ENCODE peak calls at places on chromosomes 1 and 21, in eight cellular contexts. One of them, this sample, is unnamed.

GRCh38 chr1:51313268-51313852 is 17.0 kb downstream of the TTC39A start:
- DNase-seq in brain microvascular endothelial cell: no peak
- DNase-seq in LHCN-M2: peak
- DNase-seq in posterior cingulate gyrus: no peak
- DNase-seq in iris pigment epithelial cell: no peak
- DNase-seq in glutamatergic neuron: peak
- DNase-seq in nephron progenitor cell: peak
- DNase-seq in endodermal cell: peak
- DNase-seq in this sample: peak

GRCh38 chr1:115595279-115596079 is 46.3 kb upstream of the VANGL1 start:
- DNase-seq in brain microvascular endothelial cell: peak
- DNase-seq in LHCN-M2: peak
- DNase-seq in iris pigment epithelial cell: peak
- DNase-seq in posterior cingulate gyrus: peak
- DNase-seq in nephron progenitor cell: peak
- DNase-seq in glutamatergic neuron: peak
- DNase-seq in endodermal cell: peak
- DNase-seq in this sample: peak

GRCh38 chr1:155479205-155479604 is 83.4 kb downstream of the ASH1L start:
- DNase-seq in brain microvascular endothelial cell: peak
- DNase-seq in glutamatergic neuron: no peak
- DNase-seq in iris pigment epithelial cell: peak
- DNase-seq in nephron progenitor cell: no peak
- DNase-seq in LHCN-M2: peak
- DNase-seq in endodermal cell: no peak
- DNase-seq in posterior cingulate gyrus: no peak
- DNase-seq in this sample: no peak

GRCh38 chr21:43877936-43878575 is 13.0 kb downstream of the AGPAT3 start:
- DNase-seq in LHCN-M2: no peak
- DNase-seq in nephron progenitor cell: no peak
- DNase-seq in glutamatergic neuron: no peak
- DNase-seq in iris pigment epithelial cell: no peak
- DNase-seq in posterior cingulate gyrus: no peak
- DNase-seq in endodermal cell: no peak
- DNase-seq in brain microvascular endothelial cell: no peak
- DNase-seq in this sample: no peak

GRCh38 chr1:65108025-65108692 is 39.8 kb upstream of the AK4 start:
- DNase-seq in posterior cingulate gyrus: no peak
- DNase-seq in brain microvascular endothelial cell: no peak
- DNase-seq in endodermal cell: no peak
- DNase-seq in nephron progenitor cell: no peak
- DNase-seq in glutamatergic neuron: no peak
- DNase-seq in LHCN-M2: no peak
- DNase-seq in iris pigment epithelial cell: no peak
- DNase-seq in this sample: no peak

GRCh38 chr1:221204055-221204833 is 325.0 kb downstream of the HLX start:
- DNase-seq in iris pigment epithelial cell: no peak
- DNase-seq in posterior cingulate gyrus: no peak
- DNase-seq in glutamatergic neuron: no peak
- DNase-seq in nephron progenitor cell: no peak
- DNase-seq in brain microvascular endothelial cell: no peak
- DNase-seq in LHCN-M2: no peak
- DNase-seq in endodermal cell: no peak
- DNase-seq in this sample: no peak

GRCh38 chr1:2046953-2047748 is 3.1 kb upstream of the PRKCZ start:
- DNase-seq in posterior cingulate gyrus: no peak
- DNase-seq in nephron progenitor cell: no peak
- DNase-seq in brain microvascular endothelial cell: no peak
- DNase-seq in glutamatergic neuron: no peak
- DNase-seq in endodermal cell: peak
- DNase-seq in LHCN-M2: no peak
- DNase-seq in iris pigment epithelial cell: no peak
- DNase-seq in this sample: peak

GRCh38 chr1:89993541-89993940 is 1.4 kb upstream of the ZNF326 start:
- DNase-seq in nephron progenitor cell: no peak
- DNase-seq in posterior cingulate gyrus: peak
- DNase-seq in endodermal cell: no peak
- DNase-seq in LHCN-M2: no peak
- DNase-seq in iris pigment epithelial cell: no peak
- DNase-seq in brain microvascular endothelial cell: no peak
- DNase-seq in glutamatergic neuron: no peak
- DNase-seq in this sample: no peak

GRCh38 chr1:216929870-216930582 is 206.8 kb upstream of the ESRRG start:
- DNase-seq in posterior cingulate gyrus: no peak
- DNase-seq in glutamatergic neuron: no peak
- DNase-seq in brain microvascular endothelial cell: peak
- DNase-seq in LHCN-M2: peak
- DNase-seq in iris pigment epithelial cell: peak
- DNase-seq in endodermal cell: no peak
- DNase-seq in nephron progenitor cell: no peak
- DNase-seq in this sample: no peak

GRCh38 chr1:218201004-218201403 is 84.1 kb upstream of the RRP15 start:
- DNase-seq in glutamatergic neuron: no peak
- DNase-seq in endodermal cell: no peak
- DNase-seq in LHCN-M2: no peak
- DNase-seq in posterior cingulate gyrus: no peak
- DNase-seq in brain microvascular endothelial cell: no peak
- DNase-seq in iris pigment epithelial cell: peak
- DNase-seq in nephron progenitor cell: no peak
- DNase-seq in this sample: no peak

GRCh38 chr1:181655756-181656155 is 172.4 kb downstream of the CACNA1E start:
- DNase-seq in nephron progenitor cell: no peak
- DNase-seq in brain microvascular endothelial cell: no peak
- DNase-seq in posterior cingulate gyrus: no peak
- DNase-seq in glutamatergic neuron: no peak
- DNase-seq in iris pigment epithelial cell: peak
- DNase-seq in endodermal cell: no peak
- DNase-seq in LHCN-M2: peak
- DNase-seq in this sample: no peak

GRCh38 chr1:15974855-15975254 is 1.0 kb downstream of the ZBTB17 start:
- DNase-seq in posterior cingulate gyrus: no peak
- DNase-seq in glutamatergic neuron: no peak
- DNase-seq in iris pigment epithelial cell: no peak
- DNase-seq in endodermal cell: no peak
- DNase-seq in brain microvascular endothelial cell: no peak
- DNase-seq in nephron progenitor cell: no peak
- DNase-seq in LHCN-M2: no peak
- DNase-seq in this sample: no peak

GRCh38 chr1:153509729-153510354 is 25.9 kb downstream of the S100A6 start:
- DNase-seq in nephron progenitor cell: peak
- DNase-seq in LHCN-M2: peak
- DNase-seq in endodermal cell: peak
- DNase-seq in posterior cingulate gyrus: no peak
- DNase-seq in glutamatergic neuron: peak
- DNase-seq in brain microvascular endothelial cell: no peak
- DNase-seq in iris pigment epithelial cell: peak
- DNase-seq in this sample: peak

This sample was measured in neural progenitor cell.